ENCODE peak calls at places on chromosomes 1 and 21, in five cellular contexts. H is HepG2, N is K562, K is SK-N-SH, Z is GM12878. T is an unnamed sample.

GRCh38 chr1:155052412-155053400 is 1.6 kb downstream of the ADAM15 start:
- DNase-seq in K (peak), N (peak), Z (no peak), H (no peak), T (no peak)

GRCh38 chr1:200670215-200671118 is 760 bp upstream of the DDX59 start:
- DNase-seq in Z (no peak), K (peak), N (peak), H (peak), T (no peak)

GRCh38 chr1:115764541-115764940 is 4.0 kb downstream of the CASQ2 start:
- DNase-seq in H (peak), Z (no peak), K (peak), N (peak), T (no peak)

GRCh38 chr1:16292739-16293138 is 55.8 kb upstream of the CPLANE2 start:
- DNase-seq in H (no peak), K (no peak), N (no peak), Z (no peak), T (no peak)

GRCh38 chr1:29586991-29587745 is 350.8 kb downstream of the PTPRU start:
- DNase-seq in N (no peak), H (no peak), Z (no peak), K (no peak), T (no peak)

GRCh38 chr1:225710804-225711203 is 57.9 kb upstream of the ENAH start:
- DNase-seq in H (no peak), N (no peak), K (no peak), Z (no peak), T (no peak)

GRCh38 chr21:21968810-21969588 is 970.8 kb downstream of the NCAM2 start:
- DNase-seq in Z (no peak), N (no peak), H (no peak), K (no peak), T (no peak)

GRCh38 chr1:112954945-112955677 is 885 bp downstream of the SLC16A1 start:
- DNase-seq in Z (no peak), N (peak), H (peak), K (peak), T (no peak)

GRCh38 chr1:21910528-21911204 is 26.4 kb downstream of the HSPG2 start:
- DNase-seq in Z (no peak), N (no peak), K (no peak), H (no peak), T (no peak)

GRCh38 chr1:226616636-226617035 is 68.1 kb downstream of the STUM start:
- DNase-seq in K (no peak), Z (no peak), N (no peak), H (no peak), T (no peak)

GRCh38 chr1:17655169-17655568 is 100.0 kb upstream of the ACTL8 start:
- DNase-seq in Z (no peak), N (no peak), H (no peak), K (no peak), T (no peak)

GRCh38 chr21:32940079-32941014 is 85.4 kb upstream of the OLIG2 start:
- DNase-seq in Z (no peak), K (peak), H (peak), N (peak), T (peak)

GRCh38 chr1:224235819-224236493 is 52.9 kb downstream of the DEGS1 start:
- DNase-seq in K (no peak), H (no peak), Z (no peak), N (no peak), T (no peak)

GRCh38 chr1:52552236-52552504 is 722 bp downstream of the TUT4 start:
- DNase-seq in H (peak), Z (no peak), K (peak), N (peak), T (peak)

GRCh38 chr1:19113362-19114092 is 96.5 kb downstream of the UBR4 start:
- DNase-seq in H (peak), N (peak), K (peak), Z (no peak), T (peak)

GRCh38 chr21:37915516-37915915 is 741 bp downstream of the KCNJ6 start:
- DNase-seq in K (peak), Z (no peak), H (no peak), N (no peak), T (no peak)

GRCh38 chr21:39111928-39112327 is 71.3 kb downstream of the PSMG1 start:
- DNase-seq in N (no peak), Z (no peak), H (no peak), K (no peak), T (no peak)

GRCh38 chr1:27521336-27522147 is 31.6 kb upstream of the WASF2 start:
- DNase-seq in N (no peak), Z (no peak), H (no peak), K (no peak), T (no peak)

GRCh38 chr21:27513825-27514224 is 546.9 kb upstream of the ADAMTS5 start:
- DNase-seq in N (no peak), K (no peak), Z (no peak), H (no peak), T (no peak)

GRCh38 chr1:168330285-168330684 is 49.6 kb downstream of the TBX19 start:
- DNase-seq in H (no peak), Z (no peak), N (no peak), K (no peak), T (no peak)

GRCh38 chr21:30446969-30447368 is 6.9 kb downstream of the KRTAP15-1 start:
- DNase-seq in N (no peak), H (no peak), K (no peak), Z (no peak), T (no peak)

GRCh38 chr1:64516803-64517568 is 47.1 kb downstream of the CACHD1 start:
- DNase-seq in Z (no peak), K (no peak), N (no peak), H (no peak), T (no peak)

GRCh38 chr1:91404151-91405012 is at the start of gene HFM1:
- DNase-seq in Z (no peak), N (peak), K (peak), H (peak), T (no peak)

GRCh38 chr1:28862571-28863403 is 50.8 kb downstream of the OPRD1 start:
- DNase-seq in Z (no peak), N (no peak), H (no peak), K (no peak), T (no peak)

GRCh38 chr1:101769520-101769919 is 227.2 kb downstream of the OLFM3 start:
- DNase-seq in N (no peak), H (peak), Z (no peak), K (peak), T (no peak)

GRCh38 chr1:204102719-204103118 is 29.8 kb downstream of the SOX13 start:
- DNase-seq in N (no peak), H (peak), K (no peak), Z (no peak), T (no peak)

GRCh38 chr1:176897350-176898236 is 266.9 kb downstream of the ASTN1 start:
- DNase-seq in N (peak), K (peak), Z (no peak), H (peak), T (peak)

GRCh38 chr1:94863919-94864318 is 43.8 kb downstream of the SLC44A3 start:
- DNase-seq in Z (no peak), H (peak), K (no peak), N (no peak), T (no peak)

GRCh38 chr1:9249534-9250335 is 15.2 kb downstream of the H6PD start:
- DNase-seq in Z (no peak), K (peak), N (peak), H (peak), T (peak)

DNA sequence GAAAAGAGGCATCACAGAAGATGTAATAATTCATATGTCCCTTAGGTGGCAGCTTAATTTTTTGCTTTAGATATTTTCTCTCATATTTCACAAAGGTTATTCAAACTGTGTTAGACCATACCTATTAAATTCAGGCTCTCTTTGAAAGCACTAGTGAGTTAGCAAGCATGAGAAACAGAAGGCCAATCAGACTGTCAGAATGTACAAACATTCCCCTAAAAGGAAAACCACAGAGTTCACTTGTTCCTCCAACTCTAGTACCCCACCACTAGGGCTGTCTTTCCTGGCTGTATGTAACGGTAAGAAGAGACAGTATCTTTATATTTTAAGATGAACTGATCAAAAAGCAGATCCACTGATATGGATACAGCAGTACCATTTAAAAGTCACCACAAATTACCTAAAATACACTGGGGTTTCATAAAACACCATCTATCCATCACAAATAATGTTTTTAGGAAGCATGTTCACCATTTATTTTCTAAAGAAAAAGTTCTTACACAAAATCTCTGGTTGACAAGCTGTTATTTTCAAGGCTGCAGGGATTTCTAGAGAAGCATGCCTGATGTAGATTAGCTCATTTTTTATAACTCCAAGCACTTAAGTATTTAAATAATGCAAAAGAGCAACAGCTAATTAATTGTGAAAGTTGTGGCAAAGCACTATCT is 1.8 kb downstream of the ARPC5 start:
- DNase-seq in H (peak), K (peak), Z (peak), N (no peak), T (peak)
- TF ChIP-seq GABPA in H (no peak), K (no peak), Z (no peak), N (no peak), T (no peak)

GRCh38 chr1:211734791-211735190 is 59.4 kb upstream of the NEK2 start:
- DNase-seq in N (no peak), K (no peak), H (no peak), Z (no peak), T (no peak)
- TF ChIP-seq REST in N (no peak), K (no peak), H (no peak), Z (no peak), T (no peak)

GRCh38 chr1:7387053-7387861 is 383.8 kb upstream of the VAMP3 start:
- DNase-seq in N (no peak), Z (no peak), K (peak), H (no peak), T (no peak)
- TF ChIP-seq GABPA in N (no peak), Z (no peak), K (no peak), H (no peak), T (no peak)

GRCh38 chr21:41294548-41295231 is 21.9 kb upstream of the FAM3B start:
- DNase-seq in N (no peak), H (no peak), Z (no peak), K (no peak), T (no peak)
- TF ChIP-seq REST in N (no peak), H (no peak), Z (no peak), K (no peak), T (no peak)

GRCh38 chr1:246951413-246951812 is 19.7 kb upstream of the AHCTF1 start:
- DNase-seq in H (no peak), N (no peak), K (no peak), Z (no peak), T (no peak)
- TF ChIP-seq GABPA in H (no peak), N (no peak), K (no peak), Z (no peak), T (no peak)

GRCh38 chr1:161972828-161973227 is 50.8 kb downstream of the OLFML2B start:
- DNase-seq in N (no peak), K (no peak), H (no peak), Z (no peak), T (no peak)
- TF ChIP-seq REST in N (no peak), K (no peak), H (no peak), Z (no peak), T (no peak)

DNA sequence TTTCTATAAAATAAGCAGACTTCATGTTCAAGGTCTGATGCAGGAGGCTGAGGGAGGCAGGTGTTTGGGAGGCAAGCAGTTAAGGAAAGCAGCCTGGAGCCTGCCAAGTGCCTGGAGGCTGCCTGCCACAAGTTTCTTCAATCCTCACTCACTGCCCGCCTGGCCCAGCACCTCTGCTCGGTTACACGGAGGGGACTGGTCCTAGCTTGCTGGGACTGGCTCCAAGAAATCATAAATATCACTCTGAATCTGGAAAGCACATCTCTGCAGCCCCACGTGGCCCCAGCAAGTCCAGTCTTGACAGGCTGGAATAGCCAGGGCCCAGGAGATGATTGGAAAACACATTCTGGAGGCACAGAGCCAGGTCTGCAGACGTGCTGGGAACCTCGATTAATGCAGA is 83.9 kb downstream of the BCAR3 start:
- DNase-seq in H (no peak), N (no peak), K (peak), Z (no peak), T (no peak)
- TF ChIP-seq GABPA in H (no peak), N (no peak), K (no peak), Z (no peak), T (no peak)

GRCh38 chr1:156959414-156959813 is 39.0 kb downstream of the LRRC71 start:
- DNase-seq in K (no peak), N (no peak), H (no peak), Z (no peak), T (no peak)

GRCh38 chr1:156961709-156962108 is 41.3 kb downstream of the LRRC71 start:
- DNase-seq in H (no peak), Z (no peak), N (no peak), K (no peak), T (peak)

GRCh38 chr1:156964431-156964830 is 44.0 kb downstream of the LRRC71 start:
- DNase-seq in Z (no peak), N (no peak), H (no peak), K (no peak), T (no peak)

GRCh38 chr1:156958247-156958714 is 37.8 kb downstream of the LRRC71 start:
- DNase-seq in Z (no peak), K (no peak), H (no peak), N (peak), T (no peak)

DNA sequence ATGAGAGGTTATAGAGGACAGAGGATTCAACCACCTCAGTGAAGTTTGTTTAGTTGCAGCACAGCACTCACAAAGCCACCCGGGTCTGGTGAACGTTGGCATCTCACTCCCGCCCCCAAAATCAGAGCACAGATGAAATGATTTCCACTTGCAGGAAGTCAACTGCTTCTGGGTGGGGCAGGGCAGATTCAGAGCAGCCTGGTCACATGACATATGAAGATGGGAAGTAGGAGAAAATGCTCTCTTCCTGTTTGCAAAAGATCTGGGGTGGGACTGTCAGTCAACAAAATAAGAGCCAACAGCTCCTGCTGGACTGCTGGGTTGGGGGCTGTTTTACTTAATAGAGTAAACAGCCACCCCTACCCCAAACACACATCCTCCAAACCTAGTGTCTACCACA is 43.2 kb downstream of the LRRC71 start:
- DNase-seq in N (no peak), K (no peak), Z (no peak), H (no peak), T (peak)
- TF ChIP-seq REST in N (no peak), K (no peak), Z (no peak), H (no peak), T (no peak)

T was measured in HL-60.